ENCODE peak calls at places on chromosome 14, in five cellular contexts. N, R, B, Q and O are unnamed samples.

GRCh38 chr14:75128596-75128990 is 1.7 kb upstream of the NEK9 start:
- DNase-seq in R (no peak), Q (no peak), B (no peak), N (no peak), O (no peak)

GRCh38 chr14:77579065-77579464 is 37.4 kb downstream of the SPTLC2 start:
- DNase-seq in Q (no peak), N (no peak), R (peak), B (no peak), O (no peak)

GRCh38 chr14:104149617-104150141 is 11.3 kb downstream of the KIF26A start:
- DNase-seq in R (no peak), B (no peak), N (peak), Q (no peak), O (no peak)

GRCh38 chr14:37890095-37890494 is 294.7 kb downstream of the TTC6 start:
- DNase-seq in R (no peak), B (no peak), Q (no peak), N (no peak), O (no peak)

GRCh38 chr14:99266181-99267178 is 5.5 kb downstream of the BCL11B start:
- DNase-seq in Q (peak), N (peak), R (peak), B (peak), O (peak)

GRCh38 chr14:67569651-67570290 is 30.3 kb downstream of the PIGH start:
- DNase-seq in R (no peak), N (no peak), B (no peak), Q (no peak), O (peak)

GRCh38 chr14:105913221-105913620 is 386.8 kb downstream of the TMEM121 start:
- DNase-seq in B (no peak), R (no peak), Q (no peak), N (no peak), O (peak)

GRCh38 chr14:74018029-74018703 is 922 bp downstream of the ENTPD5 start:
- DNase-seq in N (peak), R (peak), Q (peak), B (peak), O (no peak)

GRCh38 chr14:65478596-65478995 is 66.1 kb downstream of the FUT8 start:
- DNase-seq in N (peak), Q (no peak), B (peak), R (peak), O (no peak)

GRCh38 chr14:50677527-50678063 is 9.5 kb upstream of the SAV1 start:
- DNase-seq in R (peak), B (peak), N (peak), Q (no peak), O (no peak)

GRCh38 chr14:104650981-104651875 is 38.2 kb upstream of the INF2 start:
- DNase-seq in N (no peak), Q (no peak), B (no peak), R (no peak), O (peak)

GRCh38 chr14:89486505-89486904 is 69.5 kb upstream of the FOXN3 start:
- DNase-seq in Q (no peak), R (no peak), B (no peak), N (no peak), O (no peak)

GRCh38 chr14:103742499-103743255 is 27.1 kb downstream of the ZFYVE21 start:
- DNase-seq in B (no peak), Q (no peak), N (no peak), R (no peak), O (no peak)

GRCh38 chr14:92456215-92457017 is 57.2 kb upstream of the RIN3 start:
- DNase-seq in R (peak), Q (peak), B (peak), N (peak), O (peak)

GRCh38 chr14:53022593-53022992 is 71.7 kb upstream of the FERMT2 start:
- DNase-seq in R (peak), B (no peak), Q (no peak), N (no peak), O (no peak)

GRCh38 chr14:62304172-62304571 is 542.0 kb downstream of the SNAPC1 start:
- DNase-seq in N (no peak), R (no peak), B (no peak), Q (no peak), O (no peak)

GRCh38 chr14:88929656-88930436 is 105.4 kb downstream of the TTC8 start:
- DNase-seq in R (peak), N (peak), B (no peak), Q (no peak), O (no peak)